ENCODE peak calls at places on chromosome 22, in four cellular contexts. U is IMR-90, A is left ventricle myocardium inferior, R is ovary. F is an unnamed sample.

GRCh38 chr22:40009953-40010751 is 15.4 kb downstream of the FAM83F start:
- DNase-seq in U (no peak), A (no peak), R (no peak), F (no peak)

GRCh38 chr22:32281092-32281491 is 25.9 kb upstream of the SLC5A4 start:
- DNase-seq in U (no peak), A (no peak), R (no peak), F (peak)

GRCh38 chr22:21762712-21763581 is 27.4 kb upstream of the YPEL1 start:
- DNase-seq in U (no peak), A (no peak), R (no peak), F (no peak)

GRCh38 chr22:48943567-48944432 is 883.9 kb downstream of the BRD1 start:
- DNase-seq in U (no peak), A (no peak), R (no peak), F (no peak)

GRCh38 chr22:36443198-36443770 is 38.2 kb downstream of the TXN2 start:
- DNase-seq in U (no peak), A (no peak), R (no peak), F (no peak)

GRCh38 chr22:28813772-28814518 is 13.6 kb upstream of the XBP1 start:
- DNase-seq in U (no peak), A (no peak), R (no peak), F (no peak)

GRCh38 chr22:45958971-45959370 is 18.0 kb downstream of the WNT7B start:
- DNase-seq in U (no peak), A (no peak), R (no peak), F (no peak)

GRCh38 chr22:26975865-26976264 is 318.5 kb downstream of the MIAT start:
- DNase-seq in U (no peak), A (no peak), R (no peak), F (no peak)

GRCh38 chr22:50272103-50272782 is 2.1 kb upstream of the MAPK11 start:
- DNase-seq in U (peak), A (no peak), R (no peak), F (no peak)

GRCh38 chr22:40533712-40534378 is 102.7 kb downstream of the MRTFA start:
- DNase-seq in U (peak), A (no peak), R (no peak), F (peak)

GRCh38 chr22:36331306-36331911 is 56.4 kb downstream of the MYH9 start:
- DNase-seq in U (peak), A (peak), R (peak), F (peak)

GRCh38 chr22:49616356-49617231 is 211.1 kb downstream of the BRD1 start:
- DNase-seq in U (no peak), A (peak), R (no peak), F (no peak)

GRCh38 chr22:46625843-46626349 is 5.7 kb downstream of the GRAMD4 start:
- DNase-seq in U (no peak), A (no peak), R (no peak), F (no peak)

GRCh38 chr22:28799834-28800307 is 498 bp downstream of the XBP1 start:
- DNase-seq in U (peak), A (peak), R (peak), F (peak)

GRCh38 chr22:23533328-23533762 is 46.7 kb downstream of the IGLL1 start:
- DNase-seq in U (peak), A (no peak), R (peak), F (no peak)

GRCh38 chr22:48369789-48370507 is 1457.7 kb downstream of the BRD1 start:
- DNase-seq in U (no peak), A (no peak), R (no peak), F (no peak)

GRCh38 chr22:44085743-44086741 is 61.9 kb downstream of the PARVB start:
- DNase-seq in U (peak), A (peak), R (peak), F (peak)

GRCh38 chr22:46843691-46844297 is 81.3 kb downstream of the TBC1D22A start:
- DNase-seq in U (peak), A (no peak), R (no peak), F (no peak)

GRCh38 chr22:46074771-46075551 is 75.4 kb upstream of the PPARA start:
- DNase-seq in U (no peak), A (peak), R (no peak), F (no peak)

GRCh38 chr22:50560034-50560433 is 2.7 kb downstream of the SYCE3 start:
- DNase-seq in U (no peak), A (no peak), R (no peak), F (no peak)

GRCh38 chr22:48488611-48489456 is 1338.8 kb downstream of the BRD1 start:
- DNase-seq in U (no peak), A (no peak), R (no peak), F (no peak)

GRCh38 chr22:27150530-27150909 is 493.1 kb downstream of the MIAT start:
- DNase-seq in U (no peak), A (no peak), R (no peak), F (no peak)

GRCh38 chr22:31611065-31611760 is 50.8 kb downstream of the PISD start:
- DNase-seq in U (peak), A (no peak), R (peak), F (peak)

GRCh38 chr22:22870577-22871398 is 16.8 kb upstream of the IGLL5 start:
- DNase-seq in U (no peak), A (no peak), R (no peak), F (peak)

GRCh38 chr22:23263651-23264555 is 83.6 kb downstream of the BCR start:
- DNase-seq in U (no peak), A (no peak), R (no peak), F (no peak)

GRCh38 chr22:41844036-41844435 is 11.1 kb downstream of the SREBF2 start:
- DNase-seq in U (no peak), A (no peak), R (no peak), F (no peak)
- H3K4me3 ChIP-seq in U (no peak), A (no peak), R (no peak), F (no peak)

GRCh38 chr22:43078522-43078921 is 10.7 kb downstream of the TTLL1 start:
- DNase-seq in U (no peak), A (no peak), R (no peak), F (no peak)
- TF ChIP-seq CTCF in U (no peak), A (no peak), R (no peak), F (no peak)

GRCh38 chr22:30074994-30075393 is 5.3 kb upstream of the HORMAD2 start:
- DNase-seq in U (no peak), A (no peak), R (no peak), F (no peak)

GRCh38 chr22:30078320-30079311 is 1.6 kb upstream of the HORMAD2 start:
- DNase-seq in U (no peak), A (no peak), R (no peak), F (no peak)

GRCh38 chr22:30077279-30077678 is 3.0 kb upstream of the HORMAD2 start:
- DNase-seq in U (no peak), A (no peak), R (no peak), F (no peak)

GRCh38 chr22:30080805-30081204 is 541 bp downstream of the HORMAD2 start:
- DNase-seq in U (no peak), A (no peak), R (no peak), F (no peak)

GRCh38 chr22:30079952-30080533 is at the start of gene HORMAD2:
- DNase-seq in U (no peak), A (no peak), R (no peak), F (peak)
- H3K4me3 ChIP-seq in U (no peak), A (peak), R (no peak), F (peak)

DNA sequence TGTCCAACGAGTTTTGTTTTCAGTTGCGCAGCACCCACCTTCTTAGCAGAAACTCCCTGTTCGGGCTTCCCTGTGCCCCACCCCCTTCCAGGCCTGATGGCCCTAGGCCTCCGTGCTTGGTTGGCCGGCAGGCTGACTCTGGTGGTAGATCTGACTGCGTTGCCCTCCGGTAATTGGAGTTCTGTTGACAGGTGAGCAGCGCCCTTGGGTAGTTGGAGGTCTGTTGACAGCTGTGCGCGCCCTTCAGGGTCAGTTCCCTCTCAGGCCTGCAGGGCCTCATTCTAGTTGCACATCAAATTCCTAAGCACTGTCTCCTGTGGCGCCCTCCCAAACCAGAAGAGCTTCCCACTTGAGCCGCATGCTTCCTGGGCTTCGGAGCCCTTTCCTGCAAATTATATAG is 776 bp downstream of the DGCR6 start:
- DNase-seq in U (no peak), A (no peak), R (no peak), F (no peak)
- TF ChIP-seq CTCF in U (no peak), A (no peak), R (no peak), F (no peak)

GRCh38 chr22:38834991-38835390 is 8.8 kb downstream of the NPTXR start:
- DNase-seq in U (no peak), A (no peak), R (no peak), F (no peak)
- H3K4me3 ChIP-seq in U (no peak), A (no peak), R (no peak), F (no peak)